ENCODE peak calls at places on chromosomes 7 and 10, in ten cellular contexts. V is lung, C is heart right ventricle, Z is AG04450, O is BJ, W is testis, Q is foreskin fibroblast, K is PC-3, E is astrocyte of the spinal cord, M is AG10803. J is an unnamed sample.

GRCh38 chr7:7687800-7688199 is 30.6 kb downstream of the RPA3 start:
- DNase-seq in V (no peak), C (no peak), Z (no peak), O (no peak), W (no peak), Q (no peak), K (no peak), E (no peak), M (no peak), J (no peak)

GRCh38 chr7:22667562-22668239 is 59.3 kb upstream of the IL6 start:
- DNase-seq in V (no peak), C (no peak), Z (peak), O (no peak), W (no peak), Q (peak), K (peak), E (peak), M (peak), J (no peak)

GRCh38 chr10:28241766-28242399 is 61.0 kb downstream of the MPP7 start:
- DNase-seq in V (no peak), C (no peak), Z (peak), O (no peak), W (peak), Q (peak), K (peak), E (peak), M (peak), J (no peak)

GRCh38 chr10:14386202-14386593 is 55.5 kb upstream of the FRMD4A start:
- DNase-seq in V (no peak), C (no peak), Z (peak), O (peak), W (no peak), Q (peak), K (peak), E (peak), M (peak), J (no peak)

GRCh38 chr10:56646301-56646700 is 285.2 kb upstream of the ZWINT start:
- DNase-seq in V (no peak), C (no peak), Z (no peak), O (no peak), W (no peak), Q (no peak), K (no peak), E (no peak), M (no peak), J (no peak)

GRCh38 chr10:93267521-93267920 is 193.8 kb downstream of the CYP26A1 start:
- DNase-seq in V (no peak), C (no peak), Z (no peak), O (no peak), W (peak), Q (no peak), K (no peak), E (no peak), M (no peak), J (no peak)

GRCh38 chr10:122307669-122308486 is 36.8 kb downstream of the BTBD16 start:
- DNase-seq in V (peak), C (peak), Z (peak), O (peak), W (peak), Q (peak), K (peak), E (peak), M (peak), J (peak)

GRCh38 chr7:119197872-119198527 is 973.5 kb downstream of the ANKRD7 start:
- DNase-seq in V (no peak), C (no peak), Z (no peak), O (no peak), W (peak), Q (peak), K (peak), E (peak), M (peak), J (no peak)

GRCh38 chr7:30147785-30148184 is 13.0 kb downstream of the MTURN start:
- DNase-seq in V (no peak), C (no peak), Z (no peak), O (no peak), W (no peak), Q (no peak), K (no peak), E (no peak), M (no peak), J (no peak)

GRCh38 chr7:102814025-102814471 is 65.2 kb downstream of the FAM185A start:
- DNase-seq in V (no peak), C (no peak), Z (no peak), O (peak), W (no peak), Q (peak), K (peak), E (peak), M (peak), J (no peak)

GRCh38 chr10:52004342-52004949 is 305.1 kb upstream of the CSTF2T start:
- DNase-seq in V (no peak), C (no peak), Z (peak), O (no peak), W (no peak), Q (peak), K (peak), E (peak), M (peak), J (no peak)

GRCh38 chr7:134932707-134933370 is 53.5 kb upstream of the AGBL3 start:
- DNase-seq in V (no peak), C (peak), Z (no peak), O (no peak), W (no peak), Q (no peak), K (no peak), E (peak), M (no peak), J (no peak)

GRCh38 chr7:49001610-49002033 is 77.3 kb downstream of the CDC14C start:
- DNase-seq in V (no peak), C (no peak), Z (no peak), O (no peak), W (peak), Q (no peak), K (peak), E (no peak), M (peak), J (no peak)

GRCh38 chr7:158740657-158741293 is 36.2 kb upstream of the NCAPG2 start:
- DNase-seq in V (peak), C (no peak), Z (peak), O (no peak), W (no peak), Q (peak), K (peak), E (peak), M (peak), J (no peak)

GRCh38 chr7:150326657-150327268 is 3.4 kb upstream of the ACTR3C start:
- DNase-seq in V (no peak), C (no peak), Z (no peak), O (no peak), W (no peak), Q (no peak), K (no peak), E (no peak), M (no peak), J (no peak)

GRCh38 chr7:136677456-136678365 is 190.7 kb upstream of the CHRM2 start:
- DNase-seq in V (no peak), C (no peak), Z (no peak), O (peak), W (no peak), Q (peak), K (peak), E (peak), M (peak), J (no peak)

GRCh38 chr7:15906436-15906835 is 220.0 kb upstream of the MEOX2 start:
- DNase-seq in V (no peak), C (peak), Z (no peak), O (no peak), W (no peak), Q (no peak), K (no peak), E (no peak), M (no peak), J (no peak)

GRCh38 chr7:157396316-157397035 is 59.7 kb downstream of the DNAJB6 start:
- DNase-seq in V (no peak), C (no peak), Z (no peak), O (no peak), W (no peak), Q (no peak), K (no peak), E (no peak), M (no peak), J (no peak)

GRCh38 chr10:77898323-77899079 is 28.1 kb downstream of the DLG5 start:
- DNase-seq in V (no peak), C (no peak), Z (no peak), O (no peak), W (no peak), Q (no peak), K (no peak), E (no peak), M (no peak), J (no peak)

GRCh38 chr7:80082214-80082613 is 52.4 kb upstream of the GNAI1 start:
- DNase-seq in V (no peak), C (no peak), Z (no peak), O (no peak), W (no peak), Q (no peak), K (no peak), E (no peak), M (no peak), J (no peak)

GRCh38 chr10:77713506-77714280 is 76.1 kb upstream of the KCNMA1 start:
- DNase-seq in V (no peak), C (no peak), Z (no peak), O (no peak), W (no peak), Q (peak), K (no peak), E (peak), M (peak), J (no peak)

GRCh38 chr7:9958461-9958860 is 1015.2 kb upstream of the PHF14 start:
- DNase-seq in V (no peak), C (no peak), Z (no peak), O (no peak), W (no peak), Q (no peak), K (no peak), E (no peak), M (no peak), J (no peak)

DNA sequence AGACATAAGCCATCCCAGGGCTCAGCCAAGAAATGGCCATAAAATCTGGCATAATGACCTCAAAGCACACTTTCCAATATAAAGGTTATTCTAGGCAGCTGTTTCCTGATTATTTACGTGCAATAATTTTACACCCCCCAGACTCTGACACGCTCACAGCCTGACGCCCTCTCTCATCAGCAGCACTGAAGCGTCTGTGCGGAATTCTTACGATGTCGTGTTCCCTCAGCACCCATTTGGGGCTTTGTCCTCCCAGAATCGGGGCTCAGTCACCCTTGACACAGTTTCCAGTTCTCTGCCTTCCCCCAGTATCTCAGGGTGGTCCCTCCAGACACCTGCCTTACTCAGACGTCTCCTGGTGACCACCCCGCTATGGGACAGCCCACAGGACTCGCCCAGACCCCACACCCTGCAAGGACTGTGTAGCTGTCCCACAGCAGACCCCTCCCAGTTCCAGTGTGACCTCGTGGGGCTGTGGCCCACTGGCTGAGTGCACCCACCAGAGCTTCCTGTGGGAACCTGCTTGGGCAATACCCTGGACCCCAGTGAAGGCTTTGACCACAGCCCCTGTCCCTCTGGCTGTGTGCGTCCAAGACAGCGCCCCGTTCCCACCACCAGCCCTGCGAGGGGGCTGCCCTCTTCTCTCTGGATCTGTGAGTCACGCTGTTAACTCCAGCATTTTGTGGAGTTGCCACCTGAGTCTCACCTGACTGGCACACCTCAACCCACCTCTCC is 74.1 kb upstream of the FAM20C start:
- DNase-seq in V (no peak), C (no peak), Z (no peak), O (no peak), W (no peak), Q (no peak), K (no peak), E (no peak), M (no peak), J (no peak)
- H3K4me3 ChIP-seq in V (no peak), C (no peak), Z (no peak), O (no peak), W (no peak), Q (no peak), K (no peak), E (no peak), M (no peak), J (no peak)

GRCh38 chr7:44769381-44770209 is 20.9 kb downstream of the ZMIZ2 start:
- DNase-seq in V (no peak), C (peak), Z (no peak), O (peak), W (no peak), Q (peak), K (no peak), E (peak), M (peak), J (peak)

GRCh38 chr7:44771358-44771757 is 22.7 kb downstream of the ZMIZ2 start:
- DNase-seq in V (no peak), C (no peak), Z (no peak), O (no peak), W (no peak), Q (no peak), K (no peak), E (no peak), M (no peak), J (no peak)

GRCh38 chr7:44772440-44772839 is 23.8 kb downstream of the ZMIZ2 start:
- DNase-seq in V (no peak), C (no peak), Z (no peak), O (no peak), W (no peak), Q (no peak), K (no peak), E (no peak), M (no peak), J (no peak)

GRCh38 chr7:44775383-44776107 is 20.9 kb upstream of the PPIA start:
- DNase-seq in V (no peak), C (no peak), Z (no peak), O (no peak), W (no peak), Q (no peak), K (no peak), E (no peak), M (no peak), J (no peak)

DNA sequence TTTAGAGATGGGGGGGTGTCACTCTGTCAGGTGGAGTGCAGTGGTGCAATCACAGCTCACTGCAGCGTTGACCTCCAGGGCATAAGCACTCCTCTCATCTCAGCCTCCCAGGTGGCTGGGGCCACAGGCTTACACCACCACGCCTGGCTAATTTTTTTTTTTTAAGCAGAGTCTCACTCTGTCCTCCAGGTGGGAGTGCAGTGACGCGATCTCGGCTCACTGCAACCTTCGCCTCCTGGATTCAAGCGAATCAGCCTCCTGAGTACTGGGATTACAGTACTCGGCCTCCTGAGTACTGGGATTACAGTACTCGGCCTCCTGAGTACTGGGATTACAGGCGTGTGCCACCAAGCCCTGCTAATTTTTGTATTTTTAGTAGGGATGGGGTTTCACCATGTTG is 23.6 kb upstream of the PPIA start:
- DNase-seq in V (no peak), C (no peak), Z (no peak), O (no peak), W (no peak), Q (no peak), K (no peak), E (no peak), M (no peak), J (no peak)
- H3K4me3 ChIP-seq in V (no peak), C (no peak), Z (no peak), O (no peak), W (no peak), Q (no peak), K (no peak), E (no peak), M (no peak), J (no peak)

GRCh38 chr7:71864130-71864529 is 548.0 kb downstream of the CALN1 start:
- DNase-seq in V (no peak), C (no peak), Z (no peak), O (no peak), W (no peak), Q (no peak), K (no peak), E (no peak), M (no peak), J (no peak)

GRCh38 chr7:71865169-71865568 is 547.0 kb downstream of the CALN1 start:
- DNase-seq in V (no peak), C (no peak), Z (no peak), O (no peak), W (no peak), Q (no peak), K (no peak), E (no peak), M (no peak), J (no peak)

GRCh38 chr7:71860572-71860971 is 551.6 kb downstream of the CALN1 start:
- DNase-seq in V (no peak), C (no peak), Z (no peak), O (no peak), W (no peak), Q (no peak), K (no peak), E (no peak), M (no peak), J (no peak)
- H3K4me3 ChIP-seq in V (no peak), C (no peak), Z (no peak), O (no peak), W (no peak), Q (no peak), K (no peak), E (no peak), M (no peak), J (no peak)

GRCh38 chr7:100157069-100157333 is 1.5 kb downstream of the TRAPPC14 start:
- DNase-seq in V (no peak), C (no peak), Z (no peak), O (no peak), W (no peak), Q (no peak), K (no peak), E (no peak), M (no peak), J (no peak)

GRCh38 chr7:100155553-100156317 is 2.8 kb downstream of the TRAPPC14 start:
- DNase-seq in V (no peak), C (no peak), Z (no peak), O (no peak), W (no peak), Q (no peak), K (no peak), E (no peak), M (no peak), J (no peak)

GRCh38 chr7:100157334-100158228 is 942 bp downstream of the TRAPPC14 start:
- DNase-seq in V (no peak), C (peak), Z (no peak), O (no peak), W (peak), Q (peak), K (peak), E (no peak), M (peak), J (peak)

GRCh38 chr7:100154651-100155491 is 3.7 kb downstream of the TRAPPC14 start:
- DNase-seq in V (no peak), C (no peak), Z (no peak), O (no peak), W (no peak), Q (no peak), K (no peak), E (no peak), M (no peak), J (no peak)

GRCh38 chr7:100156331-100157068 is 2.0 kb downstream of the TRAPPC14 start:
- DNase-seq in V (no peak), C (no peak), Z (no peak), O (no peak), W (no peak), Q (no peak), K (no peak), E (no peak), M (no peak), J (no peak)
- H3K4me3 ChIP-seq in V (no peak), C (no peak), Z (peak), O (no peak), W (no peak), Q (peak), K (peak), E (no peak), M (peak), J (no peak)

GRCh38 chr7:155456517-155456771 is 1.5 kb upstream of the EN2 start:
- DNase-seq in V (no peak), C (no peak), Z (no peak), O (no peak), W (no peak), Q (no peak), K (no peak), E (no peak), M (no peak), J (no peak)
- H3K4me3 ChIP-seq in V (no peak), C (peak), Z (no peak), O (no peak), W (no peak), Q (peak), K (peak), E (no peak), M (no peak), J (peak)

GRCh38 chr10:2399482-2399881 is 662.2 kb upstream of the ADARB2 start:
- DNase-seq in V (no peak), C (no peak), Z (no peak), O (no peak), W (no peak), Q (no peak), K (no peak), E (no peak), M (no peak), J (no peak)
- H3K4me3 ChIP-seq in V (no peak), C (no peak), Z (no peak), O (no peak), W (no peak), Q (no peak), K (no peak), E (no peak), M (no peak), J (no peak)

GRCh38 chr7:114857605-114858004 is 64.3 kb upstream of the MDFIC start:
- DNase-seq in V (no peak), C (no peak), Z (no peak), O (no peak), W (no peak), Q (no peak), K (no peak), E (no peak), M (no peak), J (no peak)

GRCh38 chr7:114853189-114853588 is 68.7 kb upstream of the MDFIC start:
- DNase-seq in V (no peak), C (no peak), Z (no peak), O (no peak), W (no peak), Q (no peak), K (no peak), E (no peak), M (no peak), J (no peak)

GRCh38 chr7:114854369-114854768 is 67.5 kb upstream of the MDFIC start:
- DNase-seq in V (no peak), C (no peak), Z (no peak), O (no peak), W (no peak), Q (no peak), K (no peak), E (no peak), M (no peak), J (no peak)

GRCh38 chr7:114859477-114859876 is 62.4 kb upstream of the MDFIC start:
- DNase-seq in V (no peak), C (no peak), Z (no peak), O (no peak), W (no peak), Q (no peak), K (no peak), E (no peak), M (no peak), J (no peak)

GRCh38 chr7:114856625-114857024 is 65.3 kb upstream of the MDFIC start:
- DNase-seq in V (no peak), C (no peak), Z (no peak), O (no peak), W (no peak), Q (peak), K (no peak), E (no peak), M (peak), J (no peak)
- H3K4me3 ChIP-seq in V (no peak), C (no peak), Z (no peak), O (no peak), W (no peak), Q (no peak), K (no peak), E (no peak), M (no peak), J (no peak)

DNA sequence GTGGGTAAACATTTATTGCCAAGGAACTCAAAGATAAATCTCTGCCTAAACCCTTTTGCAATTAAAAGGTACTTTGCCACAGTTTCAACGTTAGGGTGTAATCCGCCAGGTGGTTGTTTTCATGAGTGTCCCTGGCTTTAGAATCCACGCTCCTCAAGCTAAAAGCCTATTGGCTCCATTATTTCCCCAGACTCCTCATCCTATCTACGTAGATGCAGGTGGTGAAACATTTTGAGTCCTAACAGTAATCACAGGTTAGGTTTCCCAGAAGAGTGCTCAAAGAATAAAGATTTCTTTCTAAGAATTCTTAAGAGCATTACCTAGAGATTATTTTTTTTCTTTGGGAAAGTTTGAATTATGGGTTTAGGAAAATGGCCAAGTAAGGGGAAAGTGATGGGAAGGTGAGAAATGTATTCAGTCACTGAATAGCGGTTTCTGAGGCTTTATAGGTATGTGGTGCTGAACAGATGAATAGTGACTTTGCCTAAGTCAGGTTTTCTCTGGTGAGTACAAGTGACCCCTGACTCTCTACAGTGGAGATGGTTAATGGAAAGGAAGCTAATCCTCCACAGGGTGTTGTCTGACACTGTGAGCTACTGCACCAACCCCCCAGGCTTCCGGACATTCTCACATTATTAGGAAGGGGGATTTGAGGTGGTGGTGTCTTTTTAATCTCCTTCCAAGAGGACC is 60.2 kb downstream of the NRP1 start:
- DNase-seq in V (no peak), C (no peak), Z (no peak), O (no peak), W (no peak), Q (no peak), K (peak), E (peak), M (no peak), J (no peak)
- H3K4me3 ChIP-seq in V (no peak), C (peak), Z (no peak), O (no peak), W (no peak), Q (no peak), K (peak), E (no peak), M (no peak), J (peak)